ENCODE peak calls at places on chromosome 12, in four cellular contexts. L is neural progenitor cell, N is NB4, E is cardiac fibroblast. Z is an unnamed sample.

GRCh38 chr12:6551063-6551461 is 4.8 kb downstream of the IFFO1 start:
- DNase-seq in L (no peak), N (no peak), E (peak; percentile 50), Z (no peak)

GRCh38 chr12:52517005-52517835 is 3.0 kb downstream of the KRT5 start:
- DNase-seq in L (no peak), N (no peak), E (no peak), Z (no peak)

GRCh38 chr12:49932023-49932422 is 18.5 kb upstream of the AQP2 start:
- DNase-seq in L (no peak), N (no peak), E (no peak), Z (no peak)

GRCh38 chr12:57837779-57838562 is 8.6 kb downstream of the CTDSP2 start:
- DNase-seq in L (peak; percentile 61), N (peak; percentile 88), E (peak; percentile 86), Z (no peak)

GRCh38 chr12:125185740-125186470 is 120.7 kb downstream of the AACS start:
- DNase-seq in L (peak; percentile 97), N (peak; percentile 52), E (peak; percentile 78), Z (no peak)

GRCh38 chr12:109741970-109742372 is 28.3 kb downstream of the FAM222A start:
- DNase-seq in L (no peak), N (no peak), E (no peak), Z (no peak)

GRCh38 chr12:14071833-14072232 is 90.4 kb upstream of the GRIN2B start:
- DNase-seq in L (no peak), N (no peak), E (no peak), Z (no peak)

GRCh38 chr12:66365718-66366485 is 63.6 kb downstream of the HELB start:
- DNase-seq in L (no peak), N (peak; percentile 39), E (peak; percentile 55), Z (no peak)

GRCh38 chr12:89299417-89299816 is 52.9 kb downstream of the DUSP6 start:
- DNase-seq in L (no peak), N (no peak), E (no peak), Z (no peak)

GRCh38 chr12:66119229-66119869 is 11.2 kb downstream of the LLPH start:
- DNase-seq in L (no peak), N (peak; percentile 83), E (no peak), Z (no peak)

GRCh38 chr12:93990832-93991748 is 157.3 kb upstream of the PLXNC1 start:
- DNase-seq in L (peak; percentile 80), N (peak; percentile 18), E (peak; percentile 74), Z (no peak)

GRCh38 chr12:68370006-68370590 is 37.9 kb upstream of the MDM1 start:
- DNase-seq in L (no peak), N (no peak), E (no peak), Z (no peak)

GRCh38 chr12:12723681-12724420 is 6.7 kb downstream of the CDKN1B start:
- DNase-seq in L (peak; percentile 64), N (peak; percentile 59), E (no peak), Z (no peak)

GRCh38 chr12:49298160-49298559 is 3.2 kb downstream of the PRPH start:
- DNase-seq in L (no peak), N (peak; percentile 44), E (no peak), Z (no peak)

GRCh38 chr12:68790952-68791234 is 17.1 kb upstream of the MDM2 start:
- DNase-seq in L (no peak), N (no peak), E (no peak), Z (no peak)

GRCh38 chr12:94073441-94074051 is 74.8 kb upstream of the PLXNC1 start:
- DNase-seq in L (no peak), N (no peak), E (peak; percentile 39), Z (no peak)

GRCh38 chr12:52473738-52474137 is at the start of gene KRT6C:
- DNase-seq in L (no peak), N (no peak), E (no peak), Z (no peak)

GRCh38 chr12:91316825-91317224 is 134.2 kb upstream of the DCN start:
- DNase-seq in L (no peak), N (no peak), E (peak; percentile 67), Z (no peak)

GRCh38 chr12:116644806-116645205 is 85.6 kb downstream of the MAP1LC3B2 start:
- DNase-seq in L (no peak), N (no peak), E (no peak), Z (no peak)

GRCh38 chr12:132545183-132545953 is 55.4 kb downstream of the FBRSL1 start:
- DNase-seq in L (no peak), N (no peak), E (no peak), Z (no peak)

GRCh38 chr12:103102225-103102744 is 144.8 kb downstream of the ASCL1 start:
- DNase-seq in L (no peak), N (no peak), E (no peak), Z (no peak)

GRCh38 chr12:122958198-122958888 is 7.9 kb downstream of the ABCB9 start:
- DNase-seq in L (no peak), N (no peak), E (peak; percentile 93), Z (no peak)

GRCh38 chr12:30996255-30996654 is 69.7 kb downstream of the TSPAN11 start:
- DNase-seq in L (no peak), N (no peak), E (peak; percentile 76), Z (peak; percentile 52)

GRCh38 chr12:26735249-26735639 is 97.8 kb downstream of the ITPR2 start:
- DNase-seq in L (no peak), N (no peak), E (no peak), Z (no peak)

GRCh38 chr12:64221656-64222010 is 463 bp downstream of the KICS2 start:
- DNase-seq in L (peak; percentile 95), N (peak; percentile 72), E (peak; percentile 83), Z (peak; percentile 46)

GRCh38 chr12:3658327-3659163 is 94.4 kb downstream of the CRACR2A start:
- DNase-seq in L (peak; percentile 76), N (peak; percentile 49), E (peak; percentile 54), Z (no peak)

GRCh38 chr12:108690191-108690518 is 41.2 kb downstream of the CORO1C start:
- DNase-seq in L (no peak), N (no peak), E (no peak), Z (no peak)
- H3K4me3 ChIP-seq in L (no peak overlapping the region), N (no peak overlapping the region), E (no peak overlapping the region), Z (no peak overlapping the region)

GRCh38 chr12:45125997-45126396 is 75.1 kb upstream of the DBX2 start:
- DNase-seq in L (no peak), N (no peak), E (no peak), Z (no peak)

GRCh38 chr12:45128637-45129036 is 77.7 kb upstream of the DBX2 start:
- DNase-seq in L (no peak), N (no peak), E (no peak), Z (no peak)

GRCh38 chr12:45131506-45131905 is 80.6 kb upstream of the DBX2 start:
- DNase-seq in L (no peak), N (peak; percentile 15), E (no peak), Z (no peak)

GRCh38 chr12:45130881-45131281 is 80.0 kb upstream of the DBX2 start:
- DNase-seq in L (peak; percentile 76), N (peak; percentile 82), E (peak; percentile 78), Z (peak; percentile 27)
- TF ChIP-seq CTCF in L (peak; percentile 85), N (peak; percentile 79), E (peak; percentile 66), Z (peak; percentile 75)

GRCh38 chr12:119179335-119180021 is 747 bp downstream of the HSPB8 start:
- DNase-seq in L (peak; percentile 47), N (no peak), E (peak; percentile 55), Z (peak; percentile 57)

GRCh38 chr12:119176267-119177055 is 2.3 kb upstream of the HSPB8 start:
- DNase-seq in L (peak; percentile 60), N (no peak), E (peak; percentile 91), Z (peak; percentile 86)

GRCh38 chr12:119177056-119177325 is 1.7 kb upstream of the HSPB8 start:
- DNase-seq in L (no peak), N (no peak), E (no peak), Z (no peak)

GRCh38 chr12:119178544-119179334 is at the start of gene HSPB8:
- DNase-seq in L (peak; percentile 47), N (no peak), E (peak; percentile 98), Z (peak; percentile 59)

DNA sequence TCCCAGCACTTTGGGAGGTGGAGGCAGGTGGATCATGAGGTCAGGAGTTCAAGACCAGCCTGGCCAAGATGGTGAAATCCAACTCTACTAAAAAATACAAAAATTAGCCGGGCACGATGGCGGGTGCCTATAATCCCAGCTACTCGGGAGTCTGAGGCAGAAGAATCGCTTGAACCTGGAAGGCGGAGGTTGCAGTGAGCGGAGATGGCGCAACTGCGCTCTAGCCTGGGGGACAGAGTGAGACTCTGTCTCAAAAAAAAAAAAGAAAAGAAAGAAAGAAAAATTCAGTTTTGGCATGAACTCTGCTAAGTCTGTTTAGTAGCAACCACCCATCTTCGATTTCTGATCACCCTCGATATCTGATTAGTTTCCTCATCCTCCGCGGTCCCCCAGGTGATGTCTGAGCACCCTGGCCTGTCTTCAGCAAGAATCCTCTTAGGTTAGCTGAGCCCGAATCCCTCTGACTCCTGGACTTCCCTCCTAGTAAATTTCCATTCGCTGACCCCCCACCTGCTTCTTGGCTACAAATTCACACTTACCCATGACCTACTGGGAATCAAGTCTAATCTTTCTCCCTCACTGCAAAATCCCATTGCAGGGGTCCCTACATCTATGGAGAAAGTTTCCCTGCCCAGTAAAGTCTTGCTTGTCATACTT is 879 bp upstream of the HSPB8 start:
- DNase-seq in L (no peak), N (no peak), E (no peak), Z (no peak)
- H3K4me3 ChIP-seq in L (no peak overlapping the region), N (no peak overlapping the region), E (no peak overlapping the region), Z (no peak overlapping the region)

DNA sequence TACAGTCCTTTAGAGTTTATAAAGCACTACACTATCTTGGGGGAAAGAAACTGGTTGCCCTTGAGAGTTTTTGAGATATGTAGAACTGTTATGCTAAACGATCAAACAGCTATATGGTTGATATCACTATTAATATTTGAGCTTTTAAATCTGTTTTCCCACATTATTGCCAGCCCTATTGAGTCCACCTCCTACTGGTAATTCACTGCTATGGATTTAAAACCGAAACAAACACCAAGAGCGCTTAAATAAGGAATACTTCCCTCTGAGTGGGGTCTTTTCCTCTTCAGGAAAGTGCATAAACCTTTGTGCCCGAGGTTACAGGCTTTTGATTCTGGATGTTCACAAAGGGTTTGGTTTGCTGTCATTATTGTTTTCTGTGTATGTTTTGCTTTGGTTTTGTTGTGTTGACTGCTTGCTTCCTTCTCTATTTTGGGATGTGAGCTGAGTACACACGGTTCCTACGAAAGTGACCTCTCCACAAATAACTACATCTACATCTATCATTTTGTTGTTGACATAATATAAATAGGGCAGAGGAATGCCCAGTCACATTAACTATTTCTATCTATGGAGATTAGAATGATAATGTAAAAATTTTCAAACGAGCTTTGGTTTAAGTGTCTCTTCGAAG is 44.8 kb downstream of the LGR5 start:
- DNase-seq in L (no peak), N (no peak), E (no peak), Z (no peak)
- TF ChIP-seq CTCF in L (no peak), N (no peak), E (no peak), Z (no peak)